ENCODE peak calls at places on chromosomes 2 and 18, in seven cellular contexts. X, Z, F, C, K, N and E are unnamed samples.

GRCh38 chr2:171855401-171855800 is 38.6 kb downstream of the SLC25A12 start:
- DNase-seq in X (no peak), K (no peak), F (no peak), N (no peak), C (no peak), Z (no peak), E (no peak)

GRCh38 chr2:96108578-96109561 is 7.5 kb downstream of the ADRA2B start:
- DNase-seq in Z (no peak), C (peak; percentile 16), N (no peak), K (no peak), X (peak; percentile 72), F (peak; percentile 39), E (no peak)

GRCh38 chr2:55364189-55365055 is 55.2 kb downstream of the CCDC88A start:
- DNase-seq in Z (peak; percentile 96), X (no peak), F (no peak), N (peak; percentile 38), C (peak; percentile 80), K (no peak), E (peak; percentile 81)

GRCh38 chr2:20381457-20381856 is 30.8 kb upstream of the PUM2 start:
- DNase-seq in C (peak; percentile 44), F (no peak), X (no peak), Z (peak; percentile 12), K (peak; percentile 34), N (no peak), E (no peak)

GRCh38 chr2:140276661-140277060 is 1496.5 kb upstream of the NXPH2 start:
- DNase-seq in K (no peak), N (no peak), F (no peak), C (no peak), Z (no peak), X (no peak), E (no peak)

GRCh38 chr2:200168641-200169265 is 137.7 kb upstream of the SPATS2L start:
- DNase-seq in C (no peak), F (no peak), K (no peak), Z (no peak), X (no peak), N (no peak), E (no peak)

GRCh38 chr2:147989809-147990403 is 30.6 kb downstream of the ORC4 start:
- DNase-seq in C (peak; percentile 29), F (no peak), Z (peak; percentile 66), N (no peak), X (no peak), K (no peak), E (no peak)

GRCh38 chr2:109526442-109526970 is 87.3 kb downstream of the SEPTIN10 start:
- DNase-seq in Z (no peak), N (no peak), X (peak; percentile 47), K (no peak), F (peak; percentile 18), C (no peak), E (no peak)

GRCh38 chr2:47334356-47335136 is 68.4 kb upstream of the MSH2 start:
- DNase-seq in N (no peak), C (no peak), Z (no peak), X (no peak), F (no peak), K (no peak), E (no peak)

GRCh38 chr2:149906871-149907270 is 319.3 kb upstream of the MMADHC start:
- DNase-seq in N (no peak), K (no peak), F (no peak), Z (no peak), X (no peak), C (no peak), E (no peak)

GRCh38 chr18:12883003-12883683 is 894 bp downstream of the PTPN2 start:
- DNase-seq in C (no peak), K (no peak), F (no peak), X (no peak), N (no peak), Z (no peak), E (no peak)

GRCh38 chr2:147355706-147356105 is 489.1 kb upstream of the ACVR2A start:
- DNase-seq in C (no peak), N (no peak), F (no peak), Z (peak; percentile 72), X (no peak), K (no peak), E (no peak)

GRCh38 chr2:15666776-15667578 is 75.3 kb downstream of the DDX1 start:
- DNase-seq in K (no peak), Z (no peak), X (no peak), C (no peak), F (no peak), N (no peak), E (peak; percentile 30)
- TF ChIP-seq CTCF in K (no peak), Z (no peak), X (no peak), C (no peak), F (no peak), N (no peak), E (no peak)

DNA sequence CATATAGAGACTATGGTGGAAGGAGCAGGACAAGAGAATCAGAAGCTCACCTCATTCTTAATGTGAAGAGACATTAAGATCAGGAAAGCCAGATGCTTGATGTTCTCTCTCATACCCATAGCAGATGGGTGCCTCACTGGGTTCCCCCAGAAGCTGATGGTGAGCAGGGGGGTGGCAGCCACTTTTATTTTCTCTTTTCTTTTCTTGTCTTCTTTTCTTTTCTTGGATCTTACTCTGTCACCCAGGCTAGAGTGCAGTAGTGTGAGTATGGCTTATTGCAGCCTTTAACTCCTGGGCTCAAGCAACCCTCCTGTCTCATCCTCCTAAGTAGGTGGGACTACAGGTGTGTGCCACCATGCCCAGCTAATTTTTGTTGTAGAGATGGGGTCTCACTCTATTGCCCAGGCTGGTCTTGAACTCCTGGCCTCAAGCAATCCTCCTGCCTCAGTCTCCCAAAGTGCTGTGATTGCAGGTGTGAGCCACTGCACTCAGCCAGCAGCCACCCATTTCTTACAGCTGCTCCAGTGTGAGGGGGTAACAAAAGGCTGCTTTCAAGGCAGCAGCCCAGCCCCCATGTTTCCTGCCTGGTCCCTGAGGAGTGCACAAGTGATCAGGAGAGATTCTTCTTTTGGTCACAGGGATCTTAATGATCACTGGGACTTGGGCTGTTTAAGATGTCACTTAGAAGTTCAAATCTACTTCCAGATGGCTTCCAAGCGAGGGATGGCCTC is 15.1 kb upstream of the CXCR4 start:
- DNase-seq in F (no peak), K (no peak), Z (no peak), N (no peak), C (no peak), X (no peak), E (no peak)
- H3K4me3 ChIP-seq in F (no peak overlapping the region), K (no peak overlapping the region), Z (no peak overlapping the region), N (no peak overlapping the region), C (no peak overlapping the region), X (no peak overlapping the region), E (no peak overlapping the region)

GRCh38 chr2:157559061-157559460 is 69.6 kb downstream of the ACVR1C start:
- DNase-seq in F (no peak), Z (peak; percentile 77), C (no peak), K (no peak), X (no peak), N (no peak), E (no peak)
- H3K27ac ChIP-seq in F (no peak overlapping the region), Z (peak overlapping the region; percentile 59), C (no peak overlapping the region), K (no peak overlapping the region), X (no peak overlapping the region), N (no peak overlapping the region), E (no peak overlapping the region)

GRCh38 chr2:209008636-209009287 is 415.1 kb upstream of the MAP2 start:
- DNase-seq in C (no peak), F (no peak), K (no peak), N (no peak), X (no peak), Z (no peak), E (no peak)
- TF ChIP-seq CTCF in C (no peak), F (no peak), K (no peak), N (no peak), X (no peak), Z (no peak), E (no peak)